ENCODE peak calls at places on chromosomes 16 and 17, in six cellular contexts. One of them, this sample, is unnamed.

GRCh38 chr16:50302472-50303005 is 36.2 kb downstream of the ADCY7 start:
- DNase-seq in GM12891: no peak
- DNase-seq in GM12878: no peak
- DNase-seq in K562: no peak
- DNase-seq in H1: no peak
- DNase-seq in HepG2: no peak
- DNase-seq in this sample: peak; percentile 17

GRCh38 chr17:19248923-19249574 is 11.9 kb downstream of the EPN2 start:
- DNase-seq in GM12891: no peak
- DNase-seq in GM12878: no peak
- DNase-seq in K562: peak; percentile 18
- DNase-seq in H1: no peak
- DNase-seq in HepG2: no peak
- DNase-seq in this sample: no peak

GRCh38 chr16:3468501-3468900 is 25.0 kb downstream of the NAA60 start:
- DNase-seq in GM12891: no peak
- DNase-seq in GM12878: no peak
- DNase-seq in K562: no peak
- DNase-seq in H1: no peak
- DNase-seq in HepG2: no peak
- DNase-seq in this sample: no peak

GRCh38 chr16:4800290-4801041 is 2.0 kb downstream of the ROGDI start:
- DNase-seq in GM12891: peak; percentile 33
- DNase-seq in GM12878: no peak
- DNase-seq in K562: no peak
- DNase-seq in H1: no peak
- DNase-seq in HepG2: peak; percentile 56
- DNase-seq in this sample: no peak

GRCh38 chr17:69744512-69745098 is 330.1 kb downstream of the MAP2K6 start:
- DNase-seq in GM12891: no peak
- DNase-seq in GM12878: no peak
- DNase-seq in K562: no peak
- DNase-seq in H1: no peak
- DNase-seq in HepG2: no peak
- DNase-seq in this sample: no peak

GRCh38 chr16:7391694-7392093 is 59.0 kb downstream of the RBFOX1 start:
- DNase-seq in GM12891: no peak
- DNase-seq in GM12878: no peak
- DNase-seq in K562: no peak
- DNase-seq in H1: no peak
- DNase-seq in HepG2: no peak
- DNase-seq in this sample: no peak

GRCh38 chr17:74212913-74213791 is at the start of gene TTYH2:
- DNase-seq in GM12891: peak; percentile 70
- DNase-seq in GM12878: no peak
- DNase-seq in K562: peak; percentile 88
- DNase-seq in H1: peak; percentile 81
- DNase-seq in HepG2: peak; percentile 77
- DNase-seq in this sample: peak; percentile 73

GRCh38 chr16:88634994-88635670 is 3.2 kb upstream of the IL17C start:
- DNase-seq in GM12891: no peak
- DNase-seq in GM12878: no peak
- DNase-seq in K562: peak; percentile 52
- DNase-seq in H1: no peak
- DNase-seq in HepG2: no peak
- DNase-seq in this sample: no peak

GRCh38 chr17:60406887-60407286 is 15.0 kb upstream of the USP32 start:
- DNase-seq in GM12891: no peak
- DNase-seq in GM12878: no peak
- DNase-seq in K562: no peak
- DNase-seq in H1: no peak
- DNase-seq in HepG2: no peak
- DNase-seq in this sample: no peak

GRCh38 chr17:79276824-79277223 is 202.2 kb downstream of the ENGASE start:
- DNase-seq in GM12891: no peak
- DNase-seq in GM12878: no peak
- DNase-seq in K562: no peak
- DNase-seq in H1: no peak
- DNase-seq in HepG2: no peak
- DNase-seq in this sample: no peak

GRCh38 chr17:74725111-74725510 is 11.9 kb upstream of the RAB37 start:
- DNase-seq in GM12891: no peak
- DNase-seq in GM12878: no peak
- DNase-seq in K562: no peak
- DNase-seq in H1: no peak
- DNase-seq in HepG2: no peak
- DNase-seq in this sample: no peak

GRCh38 chr16:79899316-79900110 is 299.0 kb upstream of the MAF start:
- DNase-seq in GM12891: no peak
- DNase-seq in GM12878: no peak
- DNase-seq in K562: no peak
- DNase-seq in H1: no peak
- DNase-seq in HepG2: no peak
- DNase-seq in this sample: no peak

GRCh38 chr17:31525801-31526549 is 134.5 kb downstream of the RAB11FIP4 start:
- DNase-seq in GM12891: peak; percentile 62
- DNase-seq in GM12878: no peak
- DNase-seq in K562: peak; percentile 42
- DNase-seq in H1: no peak
- DNase-seq in HepG2: peak; percentile 24
- DNase-seq in this sample: no peak

GRCh38 chr17:80028030-80028429 is 7.6 kb downstream of the TBC1D16 start:
- DNase-seq in GM12891: no peak
- DNase-seq in GM12878: no peak
- DNase-seq in K562: no peak
- DNase-seq in H1: no peak
- DNase-seq in HepG2: no peak
- DNase-seq in this sample: no peak

GRCh38 chr16:67163903-67164558 is 514 bp upstream of the HSF4 start:
- DNase-seq in GM12891: no peak
- DNase-seq in GM12878: no peak
- DNase-seq in K562: no peak
- DNase-seq in H1: peak; percentile 72
- DNase-seq in HepG2: no peak
- DNase-seq in this sample: no peak

GRCh38 chr16:90077757-90078593 is 844 bp upstream of the PRDM7 start:
- DNase-seq in GM12891: peak; percentile 29
- DNase-seq in GM12878: no peak
- DNase-seq in K562: peak; percentile 16
- DNase-seq in H1: peak; percentile 67
- DNase-seq in HepG2: no peak
- DNase-seq in this sample: no peak

GRCh38 chr16:90081606-90081970 is 4.5 kb upstream of the PRDM7 start:
- DNase-seq in GM12891: no peak
- DNase-seq in GM12878: no peak
- DNase-seq in K562: no peak
- DNase-seq in H1: no peak
- DNase-seq in HepG2: no peak
- DNase-seq in this sample: no peak

GRCh38 chr16:90072442-90073105 is 4.6 kb downstream of the PRDM7 start:
- DNase-seq in GM12891: no peak
- DNase-seq in GM12878: no peak
- DNase-seq in K562: no peak
- DNase-seq in H1: no peak
- DNase-seq in HepG2: no peak
- DNase-seq in this sample: no peak

GRCh38 chr16:90078594-90078895 is 1.4 kb upstream of the PRDM7 start:
- DNase-seq in GM12891: no peak
- DNase-seq in GM12878: no peak
- DNase-seq in K562: no peak
- DNase-seq in H1: no peak
- DNase-seq in HepG2: no peak
- DNase-seq in this sample: no peak

DNA sequence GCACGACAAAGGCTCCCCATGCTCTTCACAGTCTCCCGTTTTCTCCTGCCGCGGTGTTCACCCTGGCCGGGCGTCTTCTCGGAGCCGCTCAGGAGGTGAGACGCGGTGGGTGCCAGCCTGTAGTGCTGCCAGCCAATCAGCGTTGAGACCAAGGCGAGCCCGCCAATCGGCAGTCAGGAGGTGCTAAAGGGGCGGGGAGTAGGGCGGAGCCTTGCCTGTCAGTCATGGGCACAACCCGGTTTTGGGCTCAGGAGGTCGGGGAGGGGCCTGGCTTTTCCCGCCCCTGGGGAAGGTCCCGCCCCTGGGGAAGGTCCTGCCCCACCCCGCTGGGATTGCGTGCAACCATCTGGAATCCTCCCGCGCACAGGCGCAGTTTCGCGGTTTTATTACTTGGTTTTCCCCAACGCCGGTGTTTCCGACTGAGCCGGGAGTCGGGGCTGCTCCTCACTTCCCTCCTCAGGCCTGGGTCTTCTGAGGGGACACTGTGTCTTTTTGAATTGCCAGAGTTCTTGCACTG is at the start of gene PRDM7:
- DNase-seq in GM12891: peak; percentile 82
- DNase-seq in GM12878: peak; percentile 79
- DNase-seq in K562: peak; percentile 99
- DNase-seq in H1: peak; percentile 99
- DNase-seq in HepG2: peak; percentile 81
- DNase-seq in this sample: peak; percentile 80
- TF ChIP-seq POLR2A in GM12891: no peak
- TF ChIP-seq POLR2A in GM12878: no peak
- TF ChIP-seq POLR2A in K562: peak; percentile 51
- TF ChIP-seq POLR2A in H1: no peak
- TF ChIP-seq POLR2A in HepG2: no peak
- TF ChIP-seq POLR2A in this sample: no peak

GRCh38 chr17:36185416-36185815 is 9.0 kb upstream of the TBC1D3B start:
- DNase-seq in GM12891: no peak
- DNase-seq in GM12878: no peak
- DNase-seq in K562: no peak
- DNase-seq in H1: no peak
- DNase-seq in HepG2: no peak
- DNase-seq in this sample: no peak
- TF ChIP-seq TAF1 in GM12891: no peak
- TF ChIP-seq TAF1 in GM12878: no peak
- TF ChIP-seq TAF1 in K562: no peak
- TF ChIP-seq TAF1 in H1: no peak
- TF ChIP-seq TAF1 in HepG2: no peak
- TF ChIP-seq TAF1 in this sample: no peak

GRCh38 chr16:48385272-48385953 is at the start of gene SIAH1:
- DNase-seq in GM12891: peak; percentile 86
- DNase-seq in GM12878: no peak
- DNase-seq in K562: peak; percentile 94
- DNase-seq in H1: peak; percentile 93
- DNase-seq in HepG2: peak; percentile 71
- DNase-seq in this sample: peak; percentile 82
- TF ChIP-seq POLR2A in GM12891: peak; percentile 71
- TF ChIP-seq POLR2A in GM12878: peak; percentile 96
- TF ChIP-seq POLR2A in K562: peak; percentile 80
- TF ChIP-seq POLR2A in H1: peak; percentile 76
- TF ChIP-seq POLR2A in HepG2: peak; percentile 86
- TF ChIP-seq POLR2A in this sample: peak; percentile 87

GRCh38 chr17:35849469-35850348 is 19.0 kb downstream of the HEATR9 start:
- DNase-seq in GM12891: peak; percentile 30
- DNase-seq in GM12878: peak; percentile 20
- DNase-seq in K562: peak; percentile 48
- DNase-seq in H1: peak; percentile 58
- DNase-seq in HepG2: peak; percentile 64
- DNase-seq in this sample: peak; percentile 28
- TF ChIP-seq TAF1 in GM12891: no peak
- TF ChIP-seq TAF1 in GM12878: no peak
- TF ChIP-seq TAF1 in K562: no peak
- TF ChIP-seq TAF1 in H1: no peak
- TF ChIP-seq TAF1 in HepG2: no peak
- TF ChIP-seq TAF1 in this sample: no peak

GRCh38 chr17:68145088-68145487 is 102.8 kb upstream of the AMZ2 start:
- DNase-seq in GM12891: no peak
- DNase-seq in GM12878: no peak
- DNase-seq in K562: no peak
- DNase-seq in H1: no peak
- DNase-seq in HepG2: no peak
- DNase-seq in this sample: no peak
- TF ChIP-seq POLR2A in GM12891: no peak
- TF ChIP-seq POLR2A in GM12878: no peak
- TF ChIP-seq POLR2A in K562: no peak
- TF ChIP-seq POLR2A in H1: no peak
- TF ChIP-seq POLR2A in HepG2: no peak
- TF ChIP-seq POLR2A in this sample: no peak

GRCh38 chr16:72313903-72314302 is 141.9 kb upstream of the PMFBP1 start:
- DNase-seq in GM12891: no peak
- DNase-seq in GM12878: no peak
- DNase-seq in K562: no peak
- DNase-seq in H1: no peak
- DNase-seq in HepG2: no peak
- DNase-seq in this sample: no peak

GRCh38 chr16:72308396-72308795 is 136.4 kb upstream of the PMFBP1 start:
- DNase-seq in GM12891: no peak
- DNase-seq in GM12878: no peak
- DNase-seq in K562: no peak
- DNase-seq in H1: no peak
- DNase-seq in HepG2: no peak
- DNase-seq in this sample: no peak

GRCh38 chr16:72309001-72309400 is 137.0 kb upstream of the PMFBP1 start:
- DNase-seq in GM12891: no peak
- DNase-seq in GM12878: no peak
- DNase-seq in K562: no peak
- DNase-seq in H1: no peak
- DNase-seq in HepG2: peak; percentile 96
- DNase-seq in this sample: no peak

GRCh38 chr16:72312862-72313261 is 140.9 kb upstream of the PMFBP1 start:
- DNase-seq in GM12891: no peak
- DNase-seq in GM12878: no peak
- DNase-seq in K562: no peak
- DNase-seq in H1: no peak
- DNase-seq in HepG2: no peak
- DNase-seq in this sample: no peak

GRCh38 chr16:72311426-72311825 is 139.5 kb upstream of the PMFBP1 start:
- DNase-seq in GM12891: no peak
- DNase-seq in GM12878: no peak
- DNase-seq in K562: no peak
- DNase-seq in H1: no peak
- DNase-seq in HepG2: no peak
- DNase-seq in this sample: no peak
- TF ChIP-seq TAF1 in GM12891: no peak
- TF ChIP-seq TAF1 in GM12878: no peak
- TF ChIP-seq TAF1 in K562: no peak
- TF ChIP-seq TAF1 in H1: no peak
- TF ChIP-seq TAF1 in HepG2: no peak
- TF ChIP-seq TAF1 in this sample: no peak

This sample was measured in GM12892.